ENCODE peak calls at places on chromosome 2, in five cellular contexts. B, Q, L, J and A are unnamed samples.

GRCh38 chr2:458431-458827 is 170.5 kb upstream of the ALKAL2 start:
- DNase-seq in B (no peak), Q (no peak), L (no peak), J (no peak), A (no peak)

GRCh38 chr2:59427980-59428379 is 1125.5 kb downstream of the BCL11A start:
- DNase-seq in B (no peak), Q (no peak), L (no peak), J (no peak), A (no peak)

GRCh38 chr2:65416945-65417344 is 15.5 kb downstream of the SPRED2 start:
- DNase-seq in B (no peak), Q (no peak), L (no peak), J (no peak), A (no peak)

GRCh38 chr2:127859712-127860085 is 1.7 kb upstream of the POLR2D start:
- DNase-seq in B (peak), Q (no peak), L (no peak), J (no peak), A (no peak)

GRCh38 chr2:36449943-36450392 is 94.4 kb downstream of the CRIM1 start:
- DNase-seq in B (no peak), Q (peak), L (peak), J (no peak), A (no peak)

GRCh38 chr2:151669585-151670081 is 64.6 kb downstream of the NEB start:
- DNase-seq in B (peak), Q (no peak), L (no peak), J (peak), A (no peak)

GRCh38 chr2:85396531-85397470 is 13.4 kb downstream of the CAPG start:
- DNase-seq in B (no peak), Q (no peak), L (no peak), J (no peak), A (no peak)

GRCh38 chr2:161746891-161747535 is 122.8 kb downstream of the SLC4A10 start:
- DNase-seq in B (no peak), Q (no peak), L (no peak), J (no peak), A (no peak)

GRCh38 chr2:46306320-46306719 is 9.1 kb downstream of the EPAS1 start:
- DNase-seq in B (no peak), Q (peak), L (peak), J (peak), A (no peak)

GRCh38 chr2:222360146-222360545 is 61.3 kb upstream of the PAX3 start:
- DNase-seq in B (no peak), Q (no peak), L (no peak), J (no peak), A (no peak)

GRCh38 chr2:192162392-192163042 is 32.2 kb downstream of the TMEFF2 start:
- DNase-seq in B (peak), Q (peak), L (peak), J (peak), A (peak)

GRCh38 chr2:65292461-65293127 is 65.0 kb downstream of the ACTR2 start:
- DNase-seq in B (no peak), Q (no peak), L (no peak), J (no peak), A (no peak)

GRCh38 chr2:32061973-32062861 is 1.1 kb upstream of the SPAST start:
- DNase-seq in B (no peak), Q (peak), L (peak), J (no peak), A (peak)

GRCh38 chr2:240472078-240472790 is 36.8 kb downstream of the GPC1 start:
- DNase-seq in B (no peak), Q (no peak), L (no peak), J (no peak), A (peak)